ENCODE peak calls at places on chromosome 21, in four cellular contexts. B is thoracic aorta, K is cardiac muscle cell, O is Peyer's patch. G is an unnamed sample.
A peak's percentile ranks its signal among the peaks of the same experiment; 100 is the strongest.

GRCh38 chr21:14989359-14989758 is 75.4 kb downstream of the NRIP1 start:
- DNase-seq in B (no peak), K (no peak), O (no peak), G (no peak)

GRCh38 chr21:26171310-26172100 is 935 bp upstream of the APP start:
- DNase-seq in B (no peak), K (no peak), O (no peak), G (no peak)

GRCh38 chr21:46622226-46622625 is 13.2 kb upstream of the PRMT2 start:
- DNase-seq in B (no peak), K (no peak), O (peak; percentile 57), G (no peak)

GRCh38 chr21:46434322-46434958 is 24.3 kb upstream of the DIP2A start:
- DNase-seq in B (no peak), K (no peak), O (no peak), G (no peak)

GRCh38 chr21:36396314-36396713 is 11.1 kb downstream of the CHAF1B start:
- DNase-seq in B (no peak), K (no peak), O (peak; percentile 5), G (no peak)

GRCh38 chr21:33115586-33116541 is 45.9 kb downstream of the OLIG1 start:
- DNase-seq in B (no peak), K (no peak), O (no peak), G (no peak)

GRCh38 chr21:19998450-19998849 is 999.8 kb upstream of the NCAM2 start:
- DNase-seq in B (no peak), K (no peak), O (no peak), G (no peak)

GRCh38 chr21:34202553-34203332 is 129.4 kb downstream of the MRPS6 start:
- DNase-seq in B (no peak), K (peak; percentile 66), O (peak; percentile 45), G (peak; percentile 2)

GRCh38 chr21:37561941-37562919 is 195.7 kb downstream of the DYRK1A start:
- DNase-seq in B (no peak), K (no peak), O (no peak), G (no peak)

GRCh38 chr21:37665230-37666024 is 250.8 kb downstream of the KCNJ6 start:
- DNase-seq in B (no peak), K (no peak), O (no peak), G (no peak)

GRCh38 chr21:15651172-15651571 is 78.6 kb upstream of the USP25 start:
- DNase-seq in B (no peak), K (no peak), O (no peak), G (no peak)

GRCh38 chr21:15520811-15521643 is 208.8 kb upstream of the USP25 start:
- DNase-seq in B (no peak), K (no peak), O (no peak), G (no peak)

GRCh38 chr21:33825898-33826297 is 89.7 kb downstream of the ATP5PO start:
- DNase-seq in B (no peak), K (no peak), O (no peak), G (no peak)

GRCh38 chr21:16770279-16770678 is 742.6 kb upstream of the CXADR start:
- DNase-seq in B (no peak), K (no peak), O (no peak), G (no peak)

GRCh38 chr21:41651396-41651795 is 115.5 kb downstream of the RIPK4 start:
- DNase-seq in B (no peak), K (no peak), O (no peak), G (no peak)
- H3K27ac ChIP-seq in B (peak overlapping the region; percentile 69), K (no peak overlapping the region), O (no peak overlapping the region), G (no peak overlapping the region)

DNA sequence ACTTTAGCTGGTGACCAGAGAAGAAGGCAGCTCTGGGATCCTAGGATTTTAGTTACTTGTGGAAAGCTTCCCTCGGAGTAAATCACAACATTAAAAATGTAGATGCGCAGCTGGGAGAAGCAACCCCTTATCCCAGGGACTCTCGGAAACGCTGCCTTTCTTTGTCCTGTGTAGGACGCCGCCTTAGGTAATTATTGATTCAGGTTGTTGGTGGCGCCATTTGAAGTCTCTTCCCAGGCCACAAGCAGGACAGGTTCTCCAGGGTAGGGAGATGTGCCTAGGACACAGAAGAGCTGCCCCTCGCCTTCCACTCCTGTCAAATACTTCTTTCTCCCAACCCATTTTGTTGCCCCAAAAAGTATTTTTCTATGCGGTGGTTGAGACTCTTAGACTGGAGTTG is 10.3 kb downstream of the SLC37A1 start:
- DNase-seq in B (no peak), K (no peak), O (peak; percentile 50), G (no peak)
- H3K4me1 ChIP-seq in B (peaks cover 16% of the 10 kb centered on the region), K (peaks cover 22% of the 10 kb centered on the region), O (peaks cover 76% of the 10 kb centered on the region), G (no peaks in the 10 kb centered on the region)

DNA sequence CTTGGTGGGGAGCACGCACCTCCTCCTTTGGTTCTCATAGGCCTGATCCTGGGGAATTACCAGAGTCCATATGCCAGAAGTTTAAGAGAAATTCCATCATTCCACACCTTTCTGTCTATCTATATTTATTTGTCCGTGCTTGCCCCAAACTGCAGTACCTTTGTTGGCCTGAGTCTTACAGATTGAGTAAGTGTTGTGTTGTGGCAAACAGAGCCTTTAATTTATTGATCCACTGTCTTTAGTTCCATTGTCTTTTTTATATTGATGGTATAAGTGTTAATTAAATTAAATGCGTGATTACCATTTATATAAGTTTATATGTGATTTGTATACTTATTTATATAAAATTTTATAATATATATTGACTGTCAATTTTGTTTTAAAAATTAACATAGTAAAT is 4.9 kb downstream of the SH3BGR start:
- DNase-seq in B (no peak), K (no peak), O (no peak), G (peak; percentile 9)
- TF ChIP-seq CTCF in B (peak; percentile 45), K (no peak), O (peak; percentile 17), G (peak; percentile 40)

GRCh38 chr21:31666445-31667010 is 7.0 kb downstream of the SOD1 start:
- DNase-seq in B (no peak), K (no peak), O (no peak), G (no peak)
- H3K27ac ChIP-seq in B (no peak overlapping the region), K (no peak overlapping the region), O (no peak overlapping the region), G (no peak overlapping the region)

GRCh38 chr21:31111093-31111492 is 72.8 kb upstream of the KRTAP19-8 start:
- DNase-seq in B (no peak), K (no peak), O (no peak), G (no peak)

GRCh38 chr21:31110430-31110829 is 72.2 kb upstream of the KRTAP19-8 start:
- DNase-seq in B (no peak), K (no peak), O (no peak), G (no peak)

GRCh38 chr21:31107151-31107785 is 69.0 kb upstream of the KRTAP19-8 start:
- DNase-seq in B (no peak), K (no peak), O (no peak), G (no peak)

GRCh38 chr21:31108969-31109368 is 70.7 kb upstream of the KRTAP19-8 start:
- DNase-seq in B (no peak), K (no peak), O (no peak), G (peak; percentile 16)

DNA sequence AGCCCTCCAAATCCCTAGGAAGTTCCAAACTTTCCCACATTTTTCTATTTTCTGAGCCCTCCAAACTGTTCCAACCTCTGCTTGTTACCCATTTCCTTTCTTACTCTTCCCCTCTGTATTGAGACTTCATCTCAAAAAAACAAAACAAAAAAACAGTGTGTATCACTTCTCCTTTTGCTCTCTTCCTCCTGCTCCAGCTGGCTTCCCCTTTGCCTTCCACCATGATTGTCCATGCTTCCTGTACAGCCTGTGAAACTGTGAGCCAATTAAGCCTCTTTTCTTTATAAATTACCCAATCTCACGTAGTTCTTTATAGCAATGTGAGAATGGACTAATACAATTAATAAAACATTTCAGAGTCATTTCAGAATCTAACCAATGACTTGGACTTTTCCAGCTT is 69.6 kb upstream of the KRTAP19-8 start:
- DNase-seq in B (no peak), K (no peak), O (no peak), G (no peak)
- H3K4me1 ChIP-seq in B (no peaks in the 10 kb centered on the region), K (no peaks in the 10 kb centered on the region), O (no peaks in the 10 kb centered on the region), G (no peaks in the 10 kb centered on the region)

GRCh38 chr21:31264574-31264973 is 79.5 kb downstream of the TIAM1 start:
- DNase-seq in B (no peak), K (no peak), O (no peak), G (no peak)
- TF ChIP-seq CTCF in B (no peak), K (no peak), O (no peak), G (peak; percentile 15)

GRCh38 chr21:27704567-27705166 is 737.8 kb upstream of the ADAMTS5 start:
- DNase-seq in B (no peak), K (no peak), O (no peak), G (no peak)

GRCh38 chr21:27700974-27701614 is 734.2 kb upstream of the ADAMTS5 start:
- DNase-seq in B (peak; percentile 17), K (peak; percentile 87), O (peak; percentile 88), G (peak; percentile 58)

DNA sequence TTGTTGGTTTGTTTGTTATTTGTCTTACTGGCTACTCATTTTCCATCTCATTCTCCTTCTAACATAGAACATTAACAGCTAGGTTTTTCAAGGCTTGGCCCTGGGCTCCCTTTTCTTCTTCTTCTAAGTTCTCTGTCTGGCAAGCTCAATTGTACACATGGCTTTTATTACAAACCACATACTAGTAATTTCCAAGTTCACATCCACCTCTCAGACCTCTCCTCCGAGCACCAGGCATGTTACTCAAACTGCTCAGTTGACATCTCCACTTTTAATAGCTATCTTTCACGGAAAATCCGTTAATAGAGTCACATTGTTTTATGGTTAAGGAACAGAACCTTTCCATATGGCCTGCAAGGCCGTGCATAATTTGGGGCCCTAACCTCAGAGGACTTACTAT is 736.9 kb upstream of the ADAMTS5 start:
- DNase-seq in B (no peak), K (no peak), O (no peak), G (no peak)
- H3K27ac ChIP-seq in B (no peak overlapping the region), K (no peak overlapping the region), O (no peak overlapping the region), G (no peak overlapping the region)

GRCh38 chr21:38810826-38811164 is 5.1 kb downstream of the ETS2 start:
- DNase-seq in B (no peak), K (no peak), O (no peak), G (no peak)
- H3K4me1 ChIP-seq in B (peaks cover 63% of the 10 kb centered on the region), K (peaks cover 3% of the 10 kb centered on the region), O (peaks cover 45% of the 10 kb centered on the region), G (peaks cover 34% of the 10 kb centered on the region)

GRCh38 chr21:23452384-23453083 is 2154.7 kb downstream of the MRPL39 start:
- DNase-seq in B (no peak), K (peak; percentile 57), O (no peak), G (no peak)
- TF ChIP-seq CTCF in B (no peak), K (no peak), O (no peak), G (no peak)

DNA sequence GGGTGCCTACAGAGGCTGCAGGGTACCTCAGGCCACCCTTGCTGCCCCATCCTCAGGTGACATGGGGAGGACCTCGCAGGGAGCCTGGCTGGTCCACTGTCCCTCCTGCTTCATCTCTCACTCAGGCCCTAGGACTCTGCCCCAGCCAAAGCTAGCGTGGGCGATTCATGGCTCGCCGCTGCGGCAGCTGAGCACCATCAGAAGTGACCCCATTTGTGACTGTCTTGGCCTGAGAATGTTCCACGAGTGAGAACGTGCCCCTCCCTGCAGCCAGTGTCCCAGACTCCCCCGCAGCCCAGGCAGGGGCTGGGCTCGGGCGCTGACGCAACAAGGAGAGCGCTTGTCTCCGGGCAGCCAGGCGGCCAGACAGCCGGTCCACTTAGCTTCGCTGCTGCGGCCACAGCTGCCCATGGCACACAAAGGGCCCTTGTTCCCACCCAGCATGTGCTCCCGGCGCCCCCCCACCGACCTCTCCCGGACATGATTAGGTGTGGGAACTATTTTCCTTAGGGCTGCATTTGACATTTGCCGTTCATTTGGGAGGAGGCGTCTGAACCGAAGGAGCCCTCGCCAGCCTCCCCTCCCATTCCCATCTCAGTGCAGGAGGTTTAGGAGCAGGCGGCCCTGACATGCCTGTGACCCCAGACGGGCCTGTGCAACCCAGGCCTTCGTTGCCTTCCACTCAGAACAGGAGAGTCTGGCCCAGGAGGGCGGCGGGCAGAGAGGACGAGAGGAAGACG is 19.3 kb upstream of the POFUT2 start:
- DNase-seq in B (peak; percentile 74), K (no peak), O (peak; percentile 71), G (no peak)
- H3K27ac ChIP-seq in B (peak overlapping the region; percentile 63), K (no peak overlapping the region), O (peak overlapping the region; percentile 53), G (no peak overlapping the region)

G was measured in foreskin keratinocyte.